ENCODE peak calls at places on chromosomes 16 and 17, in four cellular contexts. One of them, this sample, is unnamed.

GRCh38 chr17:42918902-42919521 is 18.4 kb downstream of the G6PC1 start:
- DNase-seq in NCI-H1092 treated with DMSO at 0.1 percent for 48 hours: peak
- DNase-seq in fibroblast of lung: peak
- DNase-seq in EL: no peak
- DNase-seq in this sample: no peak

GRCh38 chr16:75584108-75584507 is 17.9 kb downstream of the GABARAPL2 start:
- DNase-seq in EL: no peak
- DNase-seq in NCI-H1092 treated with DMSO at 0.1 percent for 48 hours: no peak
- DNase-seq in fibroblast of lung: no peak
- DNase-seq in this sample: no peak

GRCh38 chr17:77125432-77125901 is 15.3 kb upstream of the SEC14L1 start:
- DNase-seq in EL: peak
- DNase-seq in NCI-H1092 treated with DMSO at 0.1 percent for 48 hours: no peak
- DNase-seq in fibroblast of lung: peak
- DNase-seq in this sample: peak

GRCh38 chr16:14193316-14193871 is 122.3 kb downstream of the MRTFB start:
- DNase-seq in NCI-H1092 treated with DMSO at 0.1 percent for 48 hours: peak
- DNase-seq in EL: no peak
- DNase-seq in fibroblast of lung: no peak
- DNase-seq in this sample: no peak

GRCh38 chr16:4613636-4614570 is 785 bp downstream of the UBALD1 start:
- DNase-seq in fibroblast of lung: peak
- DNase-seq in NCI-H1092 treated with DMSO at 0.1 percent for 48 hours: peak
- DNase-seq in EL: peak
- DNase-seq in this sample: no peak

GRCh38 chr16:1152123-1152638 is 725 bp upstream of the CACNA1H start:
- DNase-seq in fibroblast of lung: no peak
- DNase-seq in EL: no peak
- DNase-seq in NCI-H1092 treated with DMSO at 0.1 percent for 48 hours: no peak
- DNase-seq in this sample: no peak

GRCh38 chr17:17343896-17344506 is 40.8 kb downstream of the NT5M start:
- DNase-seq in fibroblast of lung: no peak
- DNase-seq in NCI-H1092 treated with DMSO at 0.1 percent for 48 hours: no peak
- DNase-seq in EL: no peak
- DNase-seq in this sample: no peak

GRCh38 chr17:3792481-3792880 is 8.5 kb downstream of the ITGAE start:
- DNase-seq in EL: no peak
- DNase-seq in fibroblast of lung: peak
- DNase-seq in NCI-H1092 treated with DMSO at 0.1 percent for 48 hours: peak
- DNase-seq in this sample: no peak

GRCh38 chr17:17387461-17388362 is 84.5 kb downstream of the NT5M start:
- DNase-seq in NCI-H1092 treated with DMSO at 0.1 percent for 48 hours: peak
- DNase-seq in EL: no peak
- DNase-seq in fibroblast of lung: no peak
- DNase-seq in this sample: no peak

GRCh38 chr16:89749637-89750036 is 28.3 kb downstream of the ZNF276 start:
- DNase-seq in fibroblast of lung: no peak
- DNase-seq in EL: no peak
- DNase-seq in NCI-H1092 treated with DMSO at 0.1 percent for 48 hours: no peak
- DNase-seq in this sample: no peak

GRCh38 chr17:73707358-73707757 is 63.1 kb upstream of the SDK2 start:
- DNase-seq in NCI-H1092 treated with DMSO at 0.1 percent for 48 hours: no peak
- DNase-seq in fibroblast of lung: no peak
- DNase-seq in EL: no peak
- DNase-seq in this sample: no peak

GRCh38 chr17:49471089-49471683 is 23.9 kb upstream of the NGFR start:
- DNase-seq in fibroblast of lung: no peak
- DNase-seq in NCI-H1092 treated with DMSO at 0.1 percent for 48 hours: peak
- DNase-seq in EL: no peak
- DNase-seq in this sample: no peak

GRCh38 chr16:79601092-79601977 is 798 bp upstream of the MAF start:
- DNase-seq in NCI-H1092 treated with DMSO at 0.1 percent for 48 hours: no peak
- DNase-seq in fibroblast of lung: peak
- DNase-seq in EL: no peak
- DNase-seq in this sample: no peak

GRCh38 chr17:40487371-40488020 is 13.9 kb downstream of the TNS4 start:
- DNase-seq in EL: no peak
- DNase-seq in NCI-H1092 treated with DMSO at 0.1 percent for 48 hours: no peak
- DNase-seq in fibroblast of lung: peak
- DNase-seq in this sample: no peak

GRCh38 chr17:41967141-41967920 is 736 bp downstream of the CNP start:
- DNase-seq in NCI-H1092 treated with DMSO at 0.1 percent for 48 hours: peak
- DNase-seq in fibroblast of lung: no peak
- DNase-seq in EL: peak
- DNase-seq in this sample: no peak

GRCh38 chr16:79437764-79438728 is 162.5 kb downstream of the MAF start:
- DNase-seq in EL: no peak
- DNase-seq in fibroblast of lung: no peak
- DNase-seq in NCI-H1092 treated with DMSO at 0.1 percent for 48 hours: no peak
- DNase-seq in this sample: peak

GRCh38 chr16:58615280-58615679 is 14.3 kb downstream of the CNOT1 start:
- DNase-seq in fibroblast of lung: peak
- DNase-seq in NCI-H1092 treated with DMSO at 0.1 percent for 48 hours: no peak
- DNase-seq in EL: peak
- DNase-seq in this sample: no peak

GRCh38 chr17:1109606-1110523 is 69.9 kb downstream of the ABR start:
- DNase-seq in fibroblast of lung: no peak
- DNase-seq in EL: no peak
- DNase-seq in NCI-H1092 treated with DMSO at 0.1 percent for 48 hours: peak
- DNase-seq in this sample: no peak

GRCh38 chr16:67594956-67595355 is 32.6 kb downstream of the CTCF start:
- DNase-seq in NCI-H1092 treated with DMSO at 0.1 percent for 48 hours: no peak
- DNase-seq in EL: peak
- DNase-seq in fibroblast of lung: peak
- DNase-seq in this sample: no peak

GRCh38 chr17:1003972-1004768 is 7.2 kb downstream of the TIMM22 start:
- DNase-seq in EL: no peak
- DNase-seq in NCI-H1092 treated with DMSO at 0.1 percent for 48 hours: no peak
- DNase-seq in fibroblast of lung: no peak
- DNase-seq in this sample: no peak